ENCODE peak calls at places on chromosomes 5 and 9, in five cellular contexts. J, G, Q, E and V are unnamed samples.
A peak's percentile ranks its signal among the peaks of the same experiment; 100 is the strongest.

GRCh38 chr5:144198386-144198785 is 27.7 kb downstream of the KCTD16 start:
- DNase-seq in G (no peak), Q (peak; percentile 70), J (no peak), E (peak; percentile 54), V (no peak)

GRCh38 chr5:121006206-121006605 is 542.1 kb downstream of the PRR16 start:
- DNase-seq in Q (peak; percentile 0), E (no peak), J (no peak), G (no peak), V (no peak)

GRCh38 chr5:138874771-138875628 is at the start of gene LRRTM2:
- DNase-seq in G (no peak), J (no peak), Q (peak; percentile 98), E (peak; percentile 92), V (no peak)

GRCh38 chr5:175748650-175749049 is 90.8 kb downstream of the HRH2 start:
- DNase-seq in E (no peak), G (no peak), Q (no peak), J (no peak), V (no peak)

GRCh38 chr5:390571-391491 is 52.1 kb upstream of the EXOC3 start:
- DNase-seq in Q (no peak), G (peak; percentile 34), J (no peak), E (no peak), V (no peak)

GRCh38 chr5:91381134-91381773 is 1.9 kb downstream of the ARRDC3 start:
- DNase-seq in Q (no peak), E (no peak), J (peak; percentile 31), G (no peak), V (no peak)

GRCh38 chr9:36140086-36141084 is 3.9 kb downstream of the GLIPR2 start:
- DNase-seq in J (no peak), E (no peak), Q (no peak), G (no peak), V (no peak)

GRCh38 chr5:96218653-96219052 is 214.4 kb downstream of the PCSK1 start:
- DNase-seq in E (no peak), Q (no peak), J (no peak), G (no peak), V (no peak)

GRCh38 chr9:86563350-86563749 is 209.1 kb upstream of the TUT7 start:
- DNase-seq in J (no peak), G (no peak), E (no peak), Q (peak; percentile 73), V (no peak)

GRCh38 chr5:53882637-53883036 is 322.2 kb downstream of the NDUFS4 start:
- DNase-seq in E (peak; percentile 20), G (peak; percentile 51), J (no peak), Q (peak; percentile 67), V (peak; percentile 76)
- H3K4me1 ChIP-seq in E (no peaks in the 10 kb centered on the region), G (peaks cover 12% of the 10 kb centered on the region), J (peaks cover 9% of the 10 kb centered on the region), Q (peaks cover 7% of the 10 kb centered on the region), V (peaks cover 17% of the 10 kb centered on the region)

GRCh38 chr5:127619908-127620479 is 28.9 kb upstream of the CTXN3 start:
- DNase-seq in G (no peak), Q (no peak), E (no peak), J (no peak), V (no peak)
- H3K27ac ChIP-seq in G (no peak overlapping the region), Q (no peak overlapping the region), E (no peak overlapping the region), J (no peak overlapping the region), V (no peak overlapping the region)

GRCh38 chr5:21862986-21863385 is 990.2 kb downstream of the CDH12 start:
- DNase-seq in G (no peak), E (no peak), Q (no peak), J (no peak), V (no peak)
- H4K8ac ChIP-seq in G (no peak overlapping the region), E (no peak overlapping the region), Q (no peak overlapping the region), J (no peak overlapping the region), V (no peak overlapping the region)

DNA sequence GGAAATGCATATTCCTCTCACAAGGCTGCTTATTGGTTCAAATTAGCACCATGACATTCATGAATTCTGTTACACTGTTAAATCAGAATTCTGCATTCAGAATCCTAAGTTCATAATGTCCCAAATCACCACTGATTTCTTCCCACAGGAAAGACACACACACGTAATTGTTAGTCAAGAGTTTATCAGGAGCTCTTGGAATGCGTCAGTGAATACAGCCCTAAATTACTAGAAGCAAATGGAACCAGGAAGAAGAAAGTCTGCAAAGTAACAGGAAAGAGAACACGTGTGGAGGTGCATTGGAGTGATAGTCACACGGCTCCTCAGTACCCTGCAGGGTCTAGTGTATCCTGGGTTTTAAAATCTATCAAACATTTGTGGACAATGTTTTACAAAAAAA is 110.2 kb downstream of the ANXA2R start:
- DNase-seq in J (no peak), G (no peak), E (no peak), Q (peak; percentile 52), V (no peak)
- H3K4me1 ChIP-seq in J (no peaks in the 10 kb centered on the region), G (no peaks in the 10 kb centered on the region), E (no peaks in the 10 kb centered on the region), Q (peaks cover 2% of the 10 kb centered on the region), V (no peaks in the 10 kb centered on the region)

DNA sequence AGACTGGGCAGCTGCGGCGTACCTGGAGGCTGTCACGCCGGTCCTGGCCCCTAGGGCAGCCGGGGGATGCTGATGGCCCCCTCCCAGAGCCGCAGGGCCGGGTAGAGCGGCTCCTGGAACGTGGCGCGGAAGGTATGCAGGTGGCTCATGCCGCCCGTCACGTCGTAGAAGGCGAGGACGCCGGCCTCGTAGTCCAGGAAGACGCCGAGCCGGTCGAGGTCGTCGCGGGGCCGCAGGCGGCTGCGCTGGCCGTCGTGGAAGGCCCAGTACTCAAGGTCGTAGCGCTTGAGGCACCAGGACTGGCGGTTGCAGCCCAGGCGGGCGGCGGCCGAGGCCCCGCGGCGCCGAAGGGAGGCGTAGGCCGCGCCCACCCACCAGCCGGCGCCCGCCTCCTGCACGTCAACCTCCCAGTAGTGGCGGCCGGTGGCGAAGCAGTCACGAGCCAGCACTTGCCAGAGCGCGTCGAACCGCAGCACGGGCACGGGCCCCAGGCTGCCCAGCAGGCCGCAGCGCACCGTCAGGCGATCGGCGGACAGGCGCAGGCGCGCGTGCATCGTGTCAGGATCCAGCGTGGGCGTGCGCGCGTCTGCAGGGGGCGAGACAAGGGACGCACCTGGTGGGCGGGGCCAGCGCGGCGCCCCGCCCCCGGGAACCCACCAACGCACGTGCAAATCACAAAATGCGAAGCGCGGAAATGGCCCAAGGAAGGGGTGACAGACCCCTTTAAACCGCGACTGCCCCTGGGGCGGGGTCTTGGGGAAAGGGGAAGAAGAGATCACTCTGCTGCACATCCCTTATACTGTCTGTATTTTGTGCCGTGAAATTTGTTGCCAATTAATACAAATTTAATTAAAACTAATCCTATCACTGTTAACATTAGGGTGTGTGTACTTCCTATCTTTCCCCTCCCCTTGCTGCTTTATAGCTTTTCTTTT is 31.2 kb downstream of the NANS start:
- DNase-seq in G (peak; percentile 86), E (peak; percentile 36), Q (peak; percentile 20), J (peak; percentile 32), V (peak; percentile 81)
- H3K27ac ChIP-seq in G (no peak overlapping the region), E (no peak overlapping the region), Q (no peak overlapping the region), J (no peak overlapping the region), V (no peak overlapping the region)

GRCh38 chr5:179166886-179167841 is 107.0 kb downstream of the ZNF354C start:
- DNase-seq in Q (peak; percentile 27), J (peak; percentile 61), G (peak; percentile 71), E (peak; percentile 39), V (peak; percentile 50)

GRCh38 chr5:179165421-179166170 is 105.4 kb downstream of the ZNF354C start:
- DNase-seq in G (no peak), J (no peak), Q (no peak), E (no peak), V (no peak)

GRCh38 chr5:179167871-179168451 is 107.8 kb downstream of the ZNF354C start:
- DNase-seq in J (no peak), G (peak; percentile 17), Q (no peak), E (no peak), V (no peak)

GRCh38 chr5:179164331-179165311 is 104.4 kb downstream of the ZNF354C start:
- DNase-seq in E (no peak), Q (no peak), G (peak; percentile 22), J (no peak), V (no peak)

DNA sequence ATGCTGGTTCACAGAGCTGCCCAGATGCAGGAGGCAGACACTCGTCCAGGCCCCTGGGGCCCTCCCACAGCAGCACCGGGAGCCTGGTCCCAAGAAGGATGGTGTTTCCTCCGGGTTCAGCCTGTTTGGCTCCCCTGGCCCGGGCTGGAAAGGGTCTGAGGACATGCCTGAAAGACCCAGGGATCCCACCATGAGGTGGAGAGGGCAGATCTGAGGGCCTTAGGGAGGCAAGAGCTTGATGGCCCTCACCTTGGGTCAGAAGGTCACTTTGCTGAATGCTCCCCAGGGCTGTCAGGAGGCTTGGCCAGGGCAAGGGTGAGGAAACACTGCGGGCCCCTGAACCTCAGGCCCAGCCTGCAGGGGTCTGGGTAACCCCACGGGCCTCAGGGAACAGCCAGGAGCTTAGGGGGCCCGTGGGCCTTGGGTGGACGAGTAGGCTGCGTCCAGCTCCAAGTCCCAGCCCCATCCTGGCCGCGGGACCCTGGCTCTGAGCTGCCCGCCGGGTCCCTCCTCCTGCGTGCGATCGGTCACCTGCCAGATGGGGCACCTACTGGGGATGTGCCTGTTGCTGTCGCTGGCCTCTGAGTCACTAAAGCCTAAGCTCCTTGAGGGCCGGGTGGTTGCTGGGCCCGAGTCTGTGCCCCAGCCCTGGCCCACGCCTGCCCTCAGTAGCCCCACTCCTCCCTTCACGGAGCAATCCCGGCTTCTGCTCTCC is 106.2 kb downstream of the ZNF354C start:
- DNase-seq in E (no peak), J (no peak), Q (no peak), G (no peak), V (no peak)
- H4K8ac ChIP-seq in E (peak overlapping the region; percentile 81), J (no peak overlapping the region), Q (no peak overlapping the region), G (no peak overlapping the region), V (no peak overlapping the region)

DNA sequence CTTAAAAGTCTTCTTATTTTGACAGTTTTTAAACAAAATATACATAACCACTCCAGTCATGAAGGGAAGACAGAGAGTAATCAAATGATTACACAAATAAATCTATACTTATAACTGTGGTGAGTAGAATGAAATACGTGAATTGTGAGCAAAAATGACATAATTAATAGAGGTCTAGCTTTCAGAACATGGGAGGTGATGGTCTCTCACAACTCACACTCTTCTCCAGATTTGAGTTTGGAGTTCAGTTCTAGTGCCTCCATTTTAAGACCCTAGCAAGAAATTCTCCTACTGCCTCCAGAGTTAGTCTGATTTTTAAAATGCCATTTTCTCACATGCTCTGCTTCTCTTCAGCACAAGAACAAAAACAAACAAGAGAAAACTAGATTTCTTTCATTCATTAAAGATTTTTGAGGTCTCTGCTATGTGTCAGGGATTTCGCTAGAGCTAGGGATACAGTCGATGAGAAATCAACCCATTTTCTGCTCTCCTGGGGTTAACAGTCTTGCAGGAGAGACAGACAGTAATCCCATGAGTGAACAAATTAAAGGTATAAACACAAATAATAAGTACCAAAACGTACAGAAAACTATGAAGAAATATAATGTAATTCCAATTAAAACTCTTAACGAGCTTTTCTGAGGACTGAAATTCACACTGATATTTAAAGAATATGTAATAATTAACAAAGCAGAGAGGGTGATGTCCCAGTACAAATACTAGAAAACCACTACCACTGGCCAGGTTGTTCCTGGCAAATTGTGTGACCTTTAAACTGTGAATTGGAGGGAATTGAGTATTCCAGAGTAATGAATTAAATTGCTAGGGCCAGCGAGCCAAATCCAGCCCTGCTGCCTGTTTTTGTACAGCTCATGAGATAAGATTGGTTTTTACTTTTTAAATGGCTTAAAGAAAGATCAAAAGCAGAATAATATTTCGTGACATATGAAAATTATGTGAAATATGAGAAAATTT is 27.1 kb upstream of the HTR4 start:
- DNase-seq in G (no peak), J (no peak), E (no peak), Q (no peak), V (no peak)
- H3K4me1 ChIP-seq in G (no peaks in the 10 kb centered on the region), J (no peaks in the 10 kb centered on the region), E (no peaks in the 10 kb centered on the region), Q (no peaks in the 10 kb centered on the region), V (peaks cover 6% of the 10 kb centered on the region)